ENCODE peak calls at places on chromosomes 3 and 15, in six cellular contexts. One of them, this sample, is unnamed. For H3K27me3, the result is how much of the 10 kb centered on the place peaks cover.

GRCh38 chr3:62164196-62164595 is 209.2 kb downstream of the FEZF2 start:
- DNase-seq in adrenal gland: no peak
- DNase-seq in upper lobe of left lung: no peak
- DNase-seq in thyroid gland: no peak
- DNase-seq in ovary: no peak
- DNase-seq in IMR-90: no peak
- DNase-seq in this sample: no peak

GRCh38 chr3:179872842-179873241 is 163.9 kb downstream of the PEX5L start:
- DNase-seq in adrenal gland: no peak
- DNase-seq in upper lobe of left lung: no peak
- DNase-seq in thyroid gland: no peak
- DNase-seq in ovary: no peak
- DNase-seq in IMR-90: no peak
- DNase-seq in this sample: no peak

GRCh38 chr3:41854956-41855355 is 106.9 kb downstream of the ULK4 start:
- DNase-seq in adrenal gland: no peak
- DNase-seq in upper lobe of left lung: no peak
- DNase-seq in thyroid gland: no peak
- DNase-seq in ovary: no peak
- DNase-seq in IMR-90: no peak
- DNase-seq in this sample: no peak

GRCh38 chr3:157274644-157275137 is 114.7 kb upstream of the CCNL1 start:
- DNase-seq in adrenal gland: no peak
- DNase-seq in upper lobe of left lung: no peak
- DNase-seq in thyroid gland: no peak
- DNase-seq in ovary: no peak
- DNase-seq in IMR-90: no peak
- DNase-seq in this sample: no peak

GRCh38 chr15:62066663-62067447 is at the start of gene C2CD4A:
- DNase-seq in adrenal gland: peak
- DNase-seq in upper lobe of left lung: peak
- DNase-seq in thyroid gland: peak
- DNase-seq in ovary: peak
- DNase-seq in IMR-90: peak
- DNase-seq in this sample: peak

GRCh38 chr3:105965384-105965783 is 96.6 kb upstream of the CBLB start:
- DNase-seq in adrenal gland: no peak
- DNase-seq in upper lobe of left lung: no peak
- DNase-seq in thyroid gland: no peak
- DNase-seq in ovary: no peak
- DNase-seq in IMR-90: peak
- DNase-seq in this sample: no peak

GRCh38 chr15:57747206-57747605 is 40.7 kb downstream of the POLR2M start:
- DNase-seq in adrenal gland: no peak
- DNase-seq in upper lobe of left lung: no peak
- DNase-seq in thyroid gland: peak
- DNase-seq in ovary: no peak
- DNase-seq in IMR-90: no peak
- DNase-seq in this sample: peak

GRCh38 chr15:61522375-61522774 is 293.3 kb upstream of the RORA start:
- DNase-seq in adrenal gland: no peak
- DNase-seq in upper lobe of left lung: no peak
- DNase-seq in thyroid gland: no peak
- DNase-seq in ovary: no peak
- DNase-seq in IMR-90: no peak
- DNase-seq in this sample: no peak

GRCh38 chr15:79418693-79419279 is 13.3 kb upstream of the MINAR1 start:
- DNase-seq in adrenal gland: no peak
- DNase-seq in upper lobe of left lung: no peak
- DNase-seq in thyroid gland: peak
- DNase-seq in ovary: no peak
- DNase-seq in IMR-90: no peak
- DNase-seq in this sample: no peak

GRCh38 chr15:66481107-66481856 is 16.3 kb downstream of the SNAPC5 start:
- DNase-seq in adrenal gland: no peak
- DNase-seq in upper lobe of left lung: no peak
- DNase-seq in thyroid gland: no peak
- DNase-seq in ovary: no peak
- DNase-seq in IMR-90: peak
- DNase-seq in this sample: no peak

GRCh38 chr3:195093731-195094130 is 177.2 kb downstream of the XXYLT1 start:
- DNase-seq in adrenal gland: no peak
- DNase-seq in upper lobe of left lung: no peak
- DNase-seq in thyroid gland: peak
- DNase-seq in ovary: no peak
- DNase-seq in IMR-90: no peak
- DNase-seq in this sample: no peak

GRCh38 chr3:141311496-141312358 is 56.6 kb upstream of the ZBTB38 start:
- DNase-seq in adrenal gland: peak
- DNase-seq in upper lobe of left lung: peak
- DNase-seq in thyroid gland: peak
- DNase-seq in ovary: peak
- DNase-seq in IMR-90: peak
- DNase-seq in this sample: peak
- TF ChIP-seq POLR2A in adrenal gland: peak
- TF ChIP-seq POLR2A in upper lobe of left lung: peak
- TF ChIP-seq POLR2A in thyroid gland: peak
- TF ChIP-seq POLR2A in ovary: peak
- TF ChIP-seq POLR2A in IMR-90: peak
- TF ChIP-seq POLR2A in this sample: peak

DNA sequence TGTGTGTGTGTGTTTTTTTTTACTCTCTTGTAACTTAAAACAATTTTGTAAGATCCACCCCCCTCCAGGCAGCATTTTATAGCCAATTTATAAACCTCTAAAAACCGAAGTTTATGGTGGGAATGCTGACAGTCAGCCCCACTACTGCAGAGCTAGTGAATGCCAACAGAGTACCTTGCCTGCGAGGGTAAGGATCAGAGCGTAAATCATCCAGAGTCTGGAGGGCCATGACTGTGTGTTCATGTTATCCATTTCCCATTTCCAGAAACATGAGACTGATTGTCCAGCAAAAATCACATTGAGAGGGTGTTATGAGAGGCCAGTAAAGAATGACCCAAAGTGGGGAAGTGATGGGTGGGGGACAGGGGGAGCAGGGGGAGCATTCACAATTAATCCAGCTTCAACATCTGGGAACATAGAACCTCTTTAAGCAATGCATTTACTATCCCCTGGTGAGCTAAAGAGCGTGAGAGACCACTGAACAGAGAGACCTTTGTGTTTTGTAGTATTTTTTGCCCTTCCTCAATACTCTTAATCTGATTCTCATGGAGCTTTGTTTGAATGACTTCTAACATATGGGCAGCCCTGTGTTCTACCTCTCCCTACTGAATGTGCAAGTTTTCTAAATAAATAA is 464.5 kb downstream of the RBMS3 start:
- DNase-seq in adrenal gland: no peak
- DNase-seq in upper lobe of left lung: no peak
- DNase-seq in thyroid gland: no peak
- DNase-seq in ovary: no peak
- DNase-seq in IMR-90: no peak
- DNase-seq in this sample: no peak
- H3K27me3 ChIP-seq in adrenal gland: under half
- H3K27me3 ChIP-seq in upper lobe of left lung: under half
- H3K27me3 ChIP-seq in thyroid gland: under half
- H3K27me3 ChIP-seq in ovary: under half
- H3K27me3 ChIP-seq in IMR-90: under half
- H3K27me3 ChIP-seq in this sample: under half

GRCh38 chr3:121758727-121759450 is 9.3 kb upstream of the GOLGB1 start:
- DNase-seq in adrenal gland: no peak
- DNase-seq in upper lobe of left lung: no peak
- DNase-seq in thyroid gland: no peak
- DNase-seq in ovary: no peak
- DNase-seq in IMR-90: peak
- DNase-seq in this sample: no peak
- H3K27ac ChIP-seq in adrenal gland: no peak
- H3K27ac ChIP-seq in upper lobe of left lung: no peak
- H3K27ac ChIP-seq in thyroid gland: no peak
- H3K27ac ChIP-seq in ovary: no peak
- H3K27ac ChIP-seq in IMR-90: no peak
- H3K27ac ChIP-seq in this sample: no peak

GRCh38 chr3:58351920-58352319 is 19.2 kb downstream of the PXK start:
- DNase-seq in adrenal gland: no peak
- DNase-seq in upper lobe of left lung: no peak
- DNase-seq in thyroid gland: peak
- DNase-seq in ovary: no peak
- DNase-seq in IMR-90: no peak
- DNase-seq in this sample: no peak
- TF ChIP-seq POLR2A in adrenal gland: no peak
- TF ChIP-seq POLR2A in upper lobe of left lung: no peak
- TF ChIP-seq POLR2A in thyroid gland: no peak
- TF ChIP-seq POLR2A in ovary: no peak
- TF ChIP-seq POLR2A in IMR-90: no peak
- TF ChIP-seq POLR2A in this sample: no peak

GRCh38 chr3:187473778-187474406 is 105.7 kb downstream of the RTP4 start:
- DNase-seq in adrenal gland: no peak
- DNase-seq in upper lobe of left lung: no peak
- DNase-seq in thyroid gland: no peak
- DNase-seq in ovary: no peak
- DNase-seq in IMR-90: no peak
- DNase-seq in this sample: no peak
- H3K27me3 ChIP-seq in adrenal gland: under half
- H3K27me3 ChIP-seq in upper lobe of left lung: under half
- H3K27me3 ChIP-seq in thyroid gland: under half
- H3K27me3 ChIP-seq in ovary: under half
- H3K27me3 ChIP-seq in IMR-90: under half
- H3K27me3 ChIP-seq in this sample: under half

GRCh38 chr3:156180077-156180476 is 59.7 kb downstream of the KCNAB1 start:
- DNase-seq in adrenal gland: no peak
- DNase-seq in upper lobe of left lung: no peak
- DNase-seq in thyroid gland: no peak
- DNase-seq in ovary: no peak
- DNase-seq in IMR-90: peak
- DNase-seq in this sample: no peak
- H3K27ac ChIP-seq in adrenal gland: no peak
- H3K27ac ChIP-seq in upper lobe of left lung: no peak
- H3K27ac ChIP-seq in thyroid gland: no peak
- H3K27ac ChIP-seq in ovary: no peak
- H3K27ac ChIP-seq in IMR-90: no peak
- H3K27ac ChIP-seq in this sample: no peak

GRCh38 chr3:52532517-52532837 is 1.2 kb downstream of the NT5DC2 start:
- DNase-seq in adrenal gland: no peak
- DNase-seq in upper lobe of left lung: peak
- DNase-seq in thyroid gland: no peak
- DNase-seq in ovary: peak
- DNase-seq in IMR-90: peak
- DNase-seq in this sample: peak

GRCh38 chr3:52534281-52535183 is 875 bp upstream of the NT5DC2 start:
- DNase-seq in adrenal gland: peak
- DNase-seq in upper lobe of left lung: peak
- DNase-seq in thyroid gland: no peak
- DNase-seq in ovary: peak
- DNase-seq in IMR-90: peak
- DNase-seq in this sample: peak

GRCh38 chr3:52535411-52536111 is 844 bp upstream of the UQCC5 start:
- DNase-seq in adrenal gland: peak
- DNase-seq in upper lobe of left lung: no peak
- DNase-seq in thyroid gland: no peak
- DNase-seq in ovary: no peak
- DNase-seq in IMR-90: no peak
- DNase-seq in this sample: peak

GRCh38 chr3:52532838-52533622 is 627 bp downstream of the NT5DC2 start:
- DNase-seq in adrenal gland: peak
- DNase-seq in upper lobe of left lung: peak
- DNase-seq in thyroid gland: peak
- DNase-seq in ovary: peak
- DNase-seq in IMR-90: no peak
- DNase-seq in this sample: peak

DNA sequence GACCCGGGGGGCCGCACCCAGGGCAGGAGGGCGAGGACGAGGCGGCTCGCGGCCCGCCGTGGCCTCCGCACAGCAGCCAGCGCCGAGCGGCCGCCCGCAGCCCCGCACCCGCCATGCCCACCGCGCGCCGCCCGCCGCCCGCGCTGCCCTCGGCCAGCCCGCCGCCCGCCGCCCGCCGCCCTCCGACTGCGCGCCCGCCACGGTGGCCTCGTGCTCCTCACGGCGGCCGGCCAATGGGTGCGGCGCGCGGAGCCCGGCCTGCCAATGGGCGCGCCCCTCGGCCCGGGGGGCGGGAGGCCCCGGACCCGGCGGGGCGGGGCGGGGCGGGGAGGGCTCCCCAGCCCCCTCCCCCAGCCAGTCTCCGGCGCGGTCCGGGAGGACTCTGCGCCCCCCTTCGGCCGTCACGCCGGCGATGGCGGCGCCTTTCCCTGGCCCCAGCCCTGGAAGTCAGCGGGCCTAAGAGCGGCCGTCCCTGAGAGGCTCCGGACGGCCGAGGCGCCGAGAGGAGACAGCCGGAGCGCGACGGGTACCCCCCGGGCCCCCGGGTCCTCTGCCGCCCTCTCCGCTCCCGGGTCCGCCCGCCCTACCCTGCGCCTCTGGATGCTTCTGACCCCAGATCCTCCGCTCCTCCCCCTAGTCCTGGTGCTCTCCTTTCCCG is at the start of gene NT5DC2:
- DNase-seq in adrenal gland: peak
- DNase-seq in upper lobe of left lung: peak
- DNase-seq in thyroid gland: peak
- DNase-seq in ovary: peak
- DNase-seq in IMR-90: peak
- DNase-seq in this sample: peak
- TF ChIP-seq POLR2A in adrenal gland: no peak
- TF ChIP-seq POLR2A in upper lobe of left lung: no peak
- TF ChIP-seq POLR2A in thyroid gland: peak
- TF ChIP-seq POLR2A in ovary: peak
- TF ChIP-seq POLR2A in IMR-90: no peak
- TF ChIP-seq POLR2A in this sample: peak

GRCh38 chr3:50164056-50164455 is 8.9 kb downstream of the SEMA3F start:
- DNase-seq in adrenal gland: peak
- DNase-seq in upper lobe of left lung: peak
- DNase-seq in thyroid gland: peak
- DNase-seq in ovary: no peak
- DNase-seq in IMR-90: peak
- DNase-seq in this sample: peak
- H3K27me3 ChIP-seq in adrenal gland: under half
- H3K27me3 ChIP-seq in upper lobe of left lung: under half
- H3K27me3 ChIP-seq in thyroid gland: under half
- H3K27me3 ChIP-seq in ovary: under half
- H3K27me3 ChIP-seq in IMR-90: under half
- H3K27me3 ChIP-seq in this sample: under half

This sample was measured in uterus.